ENCODE peak calls at places on chromosomes 13 and 19, in five cellular contexts. One of them, this sample, is unnamed.

GRCh38 chr19:13033819-13034611 is 38.7 kb downstream of the NFIX start:
- DNase-seq in NCI-H1436: peak
- DNase-seq in activated CD4-positive, alpha-beta T cell treated with anti-CD3 and anti-CD28 coated beads, Interleukin-2, amount 50 U/mL, for 1 hour: peak
- DNase-seq in activated T-helper 1 cell treated with Interleukin-2 at 50 U/mL for 16 hours: no peak
- DNase-seq in brain microvascular endothelial cell: no peak
- DNase-seq in this sample: peak

GRCh38 chr13:42574435-42575311 is 721 bp downstream of the TNFSF11 start:
- DNase-seq in NCI-H1436: no peak
- DNase-seq in activated CD4-positive, alpha-beta T cell treated with anti-CD3 and anti-CD28 coated beads, Interleukin-2, amount 50 U/mL, for 1 hour: peak
- DNase-seq in activated T-helper 1 cell treated with Interleukin-2 at 50 U/mL for 16 hours: peak
- DNase-seq in brain microvascular endothelial cell: no peak
- DNase-seq in this sample: peak

GRCh38 chr19:7242601-7243258 is 51.5 kb downstream of the INSR start:
- DNase-seq in NCI-H1436: no peak
- DNase-seq in activated CD4-positive, alpha-beta T cell treated with anti-CD3 and anti-CD28 coated beads, Interleukin-2, amount 50 U/mL, for 1 hour: no peak
- DNase-seq in activated T-helper 1 cell treated with Interleukin-2 at 50 U/mL for 16 hours: no peak
- DNase-seq in brain microvascular endothelial cell: peak
- DNase-seq in this sample: no peak

GRCh38 chr19:50712833-50713232 is 6.8 kb downstream of the SHANK1 start:
- DNase-seq in NCI-H1436: no peak
- DNase-seq in activated CD4-positive, alpha-beta T cell treated with anti-CD3 and anti-CD28 coated beads, Interleukin-2, amount 50 U/mL, for 1 hour: no peak
- DNase-seq in activated T-helper 1 cell treated with Interleukin-2 at 50 U/mL for 16 hours: no peak
- DNase-seq in brain microvascular endothelial cell: no peak
- DNase-seq in this sample: no peak

GRCh38 chr19:42412223-42412622 is 15.0 kb downstream of the LIPE start:
- DNase-seq in NCI-H1436: no peak
- DNase-seq in activated CD4-positive, alpha-beta T cell treated with anti-CD3 and anti-CD28 coated beads, Interleukin-2, amount 50 U/mL, for 1 hour: no peak
- DNase-seq in activated T-helper 1 cell treated with Interleukin-2 at 50 U/mL for 16 hours: no peak
- DNase-seq in brain microvascular endothelial cell: no peak
- DNase-seq in this sample: no peak

GRCh38 chr19:38303517-38304351 is at the start of gene C19orf33:
- DNase-seq in NCI-H1436: no peak
- DNase-seq in activated CD4-positive, alpha-beta T cell treated with anti-CD3 and anti-CD28 coated beads, Interleukin-2, amount 50 U/mL, for 1 hour: no peak
- DNase-seq in activated T-helper 1 cell treated with Interleukin-2 at 50 U/mL for 16 hours: no peak
- DNase-seq in brain microvascular endothelial cell: no peak
- DNase-seq in this sample: no peak

GRCh38 chr13:39322836-39323585 is 280.0 kb downstream of the LHFPL6 start:
- DNase-seq in NCI-H1436: no peak
- DNase-seq in activated CD4-positive, alpha-beta T cell treated with anti-CD3 and anti-CD28 coated beads, Interleukin-2, amount 50 U/mL, for 1 hour: no peak
- DNase-seq in activated T-helper 1 cell treated with Interleukin-2 at 50 U/mL for 16 hours: no peak
- DNase-seq in brain microvascular endothelial cell: no peak
- DNase-seq in this sample: no peak

GRCh38 chr13:98761126-98761978 is 8.9 kb upstream of the SLC15A1 start:
- DNase-seq in NCI-H1436: no peak
- DNase-seq in activated CD4-positive, alpha-beta T cell treated with anti-CD3 and anti-CD28 coated beads, Interleukin-2, amount 50 U/mL, for 1 hour: no peak
- DNase-seq in activated T-helper 1 cell treated with Interleukin-2 at 50 U/mL for 16 hours: no peak
- DNase-seq in brain microvascular endothelial cell: peak
- DNase-seq in this sample: peak

GRCh38 chr13:48531416-48532145 is 1.3 kb downstream of the RCBTB2 start:
- DNase-seq in NCI-H1436: no peak
- DNase-seq in activated CD4-positive, alpha-beta T cell treated with anti-CD3 and anti-CD28 coated beads, Interleukin-2, amount 50 U/mL, for 1 hour: peak
- DNase-seq in activated T-helper 1 cell treated with Interleukin-2 at 50 U/mL for 16 hours: no peak
- DNase-seq in brain microvascular endothelial cell: peak
- DNase-seq in this sample: no peak

GRCh38 chr19:34232566-34233481 is 21.5 kb upstream of the GARRE1 start:
- DNase-seq in NCI-H1436: no peak
- DNase-seq in activated CD4-positive, alpha-beta T cell treated with anti-CD3 and anti-CD28 coated beads, Interleukin-2, amount 50 U/mL, for 1 hour: no peak
- DNase-seq in activated T-helper 1 cell treated with Interleukin-2 at 50 U/mL for 16 hours: no peak
- DNase-seq in brain microvascular endothelial cell: peak
- DNase-seq in this sample: no peak

GRCh38 chr13:39148513-39148961 is 110.3 kb downstream of the NHLRC3 start:
- DNase-seq in NCI-H1436: peak
- DNase-seq in activated CD4-positive, alpha-beta T cell treated with anti-CD3 and anti-CD28 coated beads, Interleukin-2, amount 50 U/mL, for 1 hour: no peak
- DNase-seq in activated T-helper 1 cell treated with Interleukin-2 at 50 U/mL for 16 hours: no peak
- DNase-seq in brain microvascular endothelial cell: peak
- DNase-seq in this sample: no peak

GRCh38 chr13:41458187-41458938 is 1.0 kb downstream of the RGCC start:
- DNase-seq in NCI-H1436: no peak
- DNase-seq in activated CD4-positive, alpha-beta T cell treated with anti-CD3 and anti-CD28 coated beads, Interleukin-2, amount 50 U/mL, for 1 hour: peak
- DNase-seq in activated T-helper 1 cell treated with Interleukin-2 at 50 U/mL for 16 hours: peak
- DNase-seq in brain microvascular endothelial cell: no peak
- DNase-seq in this sample: no peak

GRCh38 chr19:31803819-31804446 is 454.7 kb upstream of the TSHZ3 start:
- DNase-seq in NCI-H1436: no peak
- DNase-seq in activated CD4-positive, alpha-beta T cell treated with anti-CD3 and anti-CD28 coated beads, Interleukin-2, amount 50 U/mL, for 1 hour: no peak
- DNase-seq in activated T-helper 1 cell treated with Interleukin-2 at 50 U/mL for 16 hours: no peak
- DNase-seq in brain microvascular endothelial cell: no peak
- DNase-seq in this sample: no peak